ENCODE peak calls at places on chromosomes 12 and 14, in ten cellular contexts. X, A, M, S, F, P, J, T, C and H are unnamed samples.

GRCh38 chr12:129570796-129571400 is 332.9 kb downstream of the TMEM132D start:
- ATAC-seq in S (no peak), P (no peak), J (no peak), X (no peak), A (no peak), T (no peak), M (no peak), C (no peak), F (no peak), H (no peak)

GRCh38 chr14:102544745-102545460 is 35.3 kb upstream of the ANKRD9 start:
- ATAC-seq in S (peak), F (peak), X (peak), C (peak), J (peak), M (peak), A (no peak), T (no peak), P (peak), H (no peak)

GRCh38 chr12:71503579-71504470 is 64.2 kb downstream of the LGR5 start:
- ATAC-seq in T (no peak), J (no peak), P (peak), A (no peak), S (no peak), X (peak), C (no peak), F (peak), M (no peak), H (no peak)

GRCh38 chr12:108820700-108821406 is 36.5 kb downstream of the SSH1 start:
- ATAC-seq in C (no peak), F (no peak), M (no peak), X (no peak), T (no peak), A (no peak), J (no peak), S (no peak), P (no peak), H (no peak)

GRCh38 chr12:60977966-60978365 is 1282.2 kb upstream of the USP15 start:
- ATAC-seq in F (no peak), M (peak), A (no peak), P (no peak), X (no peak), C (no peak), J (no peak), T (no peak), S (no peak), H (no peak)

GRCh38 chr12:125121095-125121494 is 55.9 kb downstream of the AACS start:
- ATAC-seq in C (no peak), M (no peak), P (no peak), T (no peak), S (no peak), A (no peak), X (peak), F (no peak), J (no peak), H (no peak)

GRCh38 chr12:26744042-26744626 is 88.9 kb downstream of the ITPR2 start:
- ATAC-seq in M (no peak), A (no peak), X (peak), C (no peak), P (no peak), T (no peak), J (no peak), F (no peak), S (no peak), H (no peak)

GRCh38 chr12:130992979-130993538 is 39.4 kb downstream of the ADGRD1 start:
- ATAC-seq in S (no peak), J (no peak), P (no peak), T (no peak), A (no peak), M (no peak), F (no peak), C (no peak), X (no peak), H (no peak)

GRCh38 chr12:49800421-49801140 is 27.6 kb downstream of the NCKAP5L start:
- ATAC-seq in F (no peak), T (no peak), A (peak), S (peak), X (no peak), C (no peak), J (no peak), P (no peak), M (no peak), H (no peak)

GRCh38 chr12:9667403-9667802 is 2.1 kb upstream of the CLEC2D start:
- ATAC-seq in F (no peak), X (no peak), J (peak), P (peak), C (no peak), M (no peak), T (no peak), S (no peak), A (no peak), H (no peak)

GRCh38 chr14:105138021-105138541 is 30.5 kb downstream of the JAG2 start:
- ATAC-seq in P (no peak), J (no peak), X (no peak), A (peak), C (no peak), M (no peak), T (no peak), F (no peak), S (no peak), H (no peak)

GRCh38 chr14:52690983-52691760 is 4.2 kb downstream of the ERO1A start:
- ATAC-seq in C (no peak), T (no peak), X (no peak), J (no peak), P (no peak), M (no peak), F (no peak), A (no peak), S (no peak), H (no peak)

GRCh38 chr12:88836156-88836555 is 255.9 kb upstream of the KITLG start:
- ATAC-seq in T (no peak), F (no peak), S (no peak), J (no peak), M (no peak), C (no peak), A (no peak), X (no peak), P (no peak), H (no peak)

GRCh38 chr14:64444984-64445845 is 20.1 kb upstream of the AKAP5 start:
- ATAC-seq in F (peak), X (peak), T (peak), A (peak), S (no peak), P (peak), M (no peak), C (peak), J (peak), H (peak)

GRCh38 chr12:31570880-31571279 is 20.1 kb downstream of the DENND5B start:
- ATAC-seq in M (peak), X (no peak), C (no peak), S (no peak), P (no peak), J (no peak), A (no peak), T (no peak), F (no peak), H (no peak)

GRCh38 chr12:13668880-13669279 is 312.5 kb downstream of the GRIN2B start:
- ATAC-seq in F (no peak), M (no peak), C (no peak), J (no peak), P (no peak), X (no peak), A (no peak), T (no peak), S (no peak), H (no peak)

GRCh38 chr14:105987563-105987962 is 461.2 kb downstream of the TMEM121 start:
- ATAC-seq in P (no peak), X (peak), A (no peak), S (no peak), C (no peak), J (no peak), F (no peak), M (no peak), T (no peak), H (no peak)

GRCh38 chr12:54000105-54000773 is at the start of gene HOXC9:
- ATAC-seq in T (no peak), F (no peak), X (no peak), J (no peak), M (no peak), A (peak), C (no peak), S (no peak), P (no peak), H (no peak)

GRCh38 chr14:102692334-102692733 is 84.9 kb upstream of the TRAF3 start:
- ATAC-seq in T (no peak), F (no peak), S (no peak), J (no peak), X (no peak), M (no peak), C (no peak), P (no peak), A (no peak), H (no peak)

GRCh38 chr12:51891843-51892242 is 3.9 kb downstream of the ANKRD33 start:
- ATAC-seq in T (no peak), A (no peak), X (no peak), J (no peak), C (no peak), S (no peak), F (no peak), P (no peak), M (no peak), H (no peak)

GRCh38 chr12:119229837-119230236 is 51.1 kb downstream of the HSPB8 start:
- ATAC-seq in P (no peak), A (peak), J (no peak), X (no peak), F (no peak), T (no peak), S (peak), C (no peak), M (peak), H (peak)

GRCh38 chr12:45547822-45548221 is 181.7 kb upstream of the ARID2 start:
- ATAC-seq in C (no peak), X (peak), S (no peak), P (no peak), A (no peak), J (no peak), F (no peak), M (no peak), T (no peak), H (no peak)